ENCODE peak calls at places on chromosomes 5 and 9, in seven cellular contexts. S is SK-N-SH, F is GM12878, K is H1, E is HCT116, T is HepG2, N is K562. H is an unnamed sample.

GRCh38 chr5:64939772-64940510 is 171.2 kb downstream of the CWC27 start:
- DNase-seq in K (peak; percentile 53), F (no peak), E (no peak), T (peak; percentile 79), S (no peak), N (peak; percentile 60), H (peak; percentile 59)

GRCh38 chr9:134064711-134065110 is 3.1 kb downstream of the BRD3 start:
- DNase-seq in F (no peak), E (no peak), S (no peak), K (no peak), T (no peak), N (no peak), H (peak; percentile 43)

GRCh38 chr9:19641046-19641445 is 147.8 kb downstream of the SLC24A2 start:
- DNase-seq in E (no peak), N (peak; percentile 11), S (no peak), T (no peak), F (no peak), K (no peak), H (peak; percentile 52)

GRCh38 chr9:123206064-123206463 is 62.3 kb downstream of the STRBP start:
- DNase-seq in K (no peak), S (no peak), N (no peak), T (no peak), F (no peak), E (no peak), H (no peak)

GRCh38 chr5:13640270-13640669 is 304.2 kb downstream of the DNAH5 start:
- DNase-seq in S (no peak), K (no peak), E (no peak), F (no peak), T (no peak), N (no peak), H (no peak)

GRCh38 chr5:154287136-154287535 is 96.6 kb downstream of the GALNT10 start:
- DNase-seq in K (no peak), N (no peak), F (no peak), E (no peak), S (no peak), T (peak; percentile 80), H (peak; percentile 80)

GRCh38 chr5:142322747-142323479 is 1.9 kb downstream of the SPRY4 start:
- DNase-seq in E (no peak), T (no peak), S (no peak), N (peak; percentile 35), K (no peak), F (no peak), H (no peak)

GRCh38 chr5:143316844-143317631 is 86.4 kb downstream of the NR3C1 start:
- DNase-seq in T (no peak), K (no peak), F (no peak), N (peak; percentile 30), E (no peak), S (peak; percentile 2), H (no peak)

GRCh38 chr5:127031147-127031862 is 947 bp upstream of the MARCHF3 start:
- DNase-seq in T (no peak), K (no peak), F (no peak), E (no peak), S (no peak), N (no peak), H (peak; percentile 62)

GRCh38 chr5:168786142-168786541 is 207.0 kb upstream of the PANK3 start:
- DNase-seq in S (no peak), N (no peak), E (peak; percentile 3), K (no peak), F (no peak), T (no peak), H (no peak)

GRCh38 chr9:91211919-91212318 is 149.8 kb downstream of the AUH start:
- DNase-seq in T (peak; percentile 72), E (no peak), F (no peak), N (no peak), S (no peak), K (no peak), H (no peak)

GRCh38 chr5:154191467-154192261 is 1.1 kb downstream of the GALNT10 start:
- DNase-seq in N (no peak), E (no peak), T (no peak), S (no peak), K (no peak), F (no peak), H (no peak)

GRCh38 chr5:20212701-20213100 is 224.7 kb upstream of the CDH18 start:
- DNase-seq in T (no peak), N (no peak), F (no peak), S (no peak), E (no peak), K (no peak), H (no peak)

GRCh38 chr9:20292002-20292401 is 330.3 kb downstream of the MLLT3 start:
- DNase-seq in S (peak; percentile 14), N (no peak), E (peak; percentile 60), T (peak; percentile 30), K (no peak), F (no peak), H (peak; percentile 45)

GRCh38 chr9:135262248-135262647 is 174.8 kb downstream of the OLFM1 start:
- DNase-seq in T (no peak), N (no peak), E (no peak), K (no peak), F (no peak), S (no peak), H (no peak)

GRCh38 chr9:105425817-105426433 is 21.9 kb upstream of the FSD1L start:
- DNase-seq in S (peak; percentile 52), F (no peak), N (no peak), K (peak; percentile 28), E (no peak), T (no peak), H (peak; percentile 33)

GRCh38 chr5:147382776-147383175 is 127.1 kb downstream of the DPYSL3 start:
- DNase-seq in N (no peak), F (no peak), K (no peak), E (no peak), T (no peak), S (no peak), H (peak; percentile 58)

GRCh38 chr5:9324348-9325056 is 221.4 kb downstream of the SEMA5A start:
- DNase-seq in S (no peak), N (no peak), T (no peak), K (no peak), F (no peak), E (no peak), H (no peak)

GRCh38 chr9:12859704-12860251 is 85.0 kb downstream of the LURAP1L start:
- DNase-seq in F (no peak), N (no peak), E (peak; percentile 52), K (no peak), T (no peak), S (no peak), H (no peak)

DNA sequence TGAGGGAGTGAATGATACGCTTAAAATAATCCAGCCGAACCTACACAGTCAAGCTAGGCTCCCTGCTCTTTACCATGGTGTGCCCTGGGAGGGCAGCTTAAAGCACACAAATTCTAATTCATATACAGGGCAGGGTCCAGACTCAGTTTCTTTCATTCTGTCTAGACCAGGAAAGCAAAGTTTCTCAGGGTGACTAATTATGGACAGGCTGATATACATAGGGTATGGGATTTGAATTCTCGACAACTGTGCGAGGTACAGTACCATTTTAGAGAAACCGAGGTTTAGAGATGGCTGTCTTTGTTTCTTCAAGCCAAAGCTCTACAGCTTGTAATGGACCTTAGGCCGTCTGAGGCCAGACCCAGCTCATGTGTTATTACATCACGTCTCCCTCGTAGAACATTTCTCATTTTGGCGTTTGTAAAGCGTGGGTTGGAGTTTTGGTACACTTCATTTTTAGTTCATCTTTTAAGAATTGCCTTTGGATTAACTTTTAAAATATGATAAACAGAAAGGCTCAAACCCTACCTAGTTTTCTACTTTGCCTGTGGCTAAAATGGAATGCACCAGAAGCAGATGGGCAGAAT is 2.8 kb downstream of the PTGER4 start:
- DNase-seq in F (no peak), N (no peak), K (no peak), S (no peak), E (no peak), T (no peak), H (no peak)
- H3K79me2 ChIP-seq in F (no peaks in the 10 kb centered on the region), N (no peaks in the 10 kb centered on the region), K (no peaks in the 10 kb centered on the region), S (no peaks in the 10 kb centered on the region), E (no peaks in the 10 kb centered on the region), T (no peaks in the 10 kb centered on the region), H (no peaks in the 10 kb centered on the region)

GRCh38 chr9:136726631-136727191 is 14.3 kb downstream of the DIPK1B start:
- DNase-seq in N (peak; percentile 79), S (peak; percentile 73), T (peak; percentile 67), K (no peak), E (no peak), F (peak; percentile 21), H (no peak)

GRCh38 chr9:136728548-136729123 is 14.1 kb downstream of the LCN10 start:
- DNase-seq in T (no peak), N (peak; percentile 49), E (no peak), K (peak; percentile 81), F (no peak), S (peak; percentile 77), H (peak; percentile 70)

GRCh38 chr9:136729926-136730325 is 12.8 kb downstream of the LCN10 start:
- DNase-seq in T (no peak), F (no peak), K (no peak), S (no peak), E (no peak), N (no peak), H (no peak)

GRCh38 chr9:136728080-136728547 is 14.6 kb downstream of the LCN10 start:
- DNase-seq in F (peak; percentile 39), N (peak; percentile 95), K (peak; percentile 93), E (peak; percentile 60), T (peak; percentile 67), S (peak; percentile 98), H (peak; percentile 79)

GRCh38 chr9:136729144-136729543 is 13.6 kb downstream of the LCN10 start:
- DNase-seq in E (no peak), F (no peak), N (no peak), S (no peak), K (no peak), T (no peak), H (no peak)
- H3K4me3 ChIP-seq in E (peak overlapping the region; percentile 100), F (peak overlapping the region; percentile 76), N (peak overlapping the region; percentile 67), S (peak overlapping the region; percentile 85), K (peak overlapping the region; percentile 95), T (peak overlapping the region; percentile 89), H (peak overlapping the region; percentile 99)

DNA sequence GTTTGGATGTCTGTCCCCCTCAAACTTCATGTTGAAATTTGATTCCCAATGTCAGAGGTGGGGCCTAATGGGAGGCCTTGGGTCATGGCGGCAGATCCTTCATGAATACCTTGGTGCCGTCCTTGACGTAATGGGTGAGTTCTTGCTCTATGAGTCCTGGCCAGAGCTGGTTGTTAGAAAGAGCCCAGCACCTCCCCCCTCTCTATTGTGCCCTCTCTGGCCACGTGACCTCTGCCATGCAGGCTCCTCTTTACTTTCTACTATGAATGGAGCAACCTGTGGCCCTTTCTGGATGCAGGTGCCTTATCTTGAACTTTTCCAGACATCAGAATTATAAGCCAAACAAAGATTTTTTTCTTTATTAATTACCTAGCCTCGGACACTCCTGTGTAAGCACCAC is 40.7 kb downstream of the FNBP1 start:
- DNase-seq in F (no peak), S (no peak), E (no peak), K (no peak), T (no peak), N (no peak), H (peak; percentile 12)
- TF ChIP-seq POLR2AphosphoS5 in F (peak; percentile 42), S (no peak), E (no peak), K (no peak), T (no peak), N (no peak), H (no peak)

DNA sequence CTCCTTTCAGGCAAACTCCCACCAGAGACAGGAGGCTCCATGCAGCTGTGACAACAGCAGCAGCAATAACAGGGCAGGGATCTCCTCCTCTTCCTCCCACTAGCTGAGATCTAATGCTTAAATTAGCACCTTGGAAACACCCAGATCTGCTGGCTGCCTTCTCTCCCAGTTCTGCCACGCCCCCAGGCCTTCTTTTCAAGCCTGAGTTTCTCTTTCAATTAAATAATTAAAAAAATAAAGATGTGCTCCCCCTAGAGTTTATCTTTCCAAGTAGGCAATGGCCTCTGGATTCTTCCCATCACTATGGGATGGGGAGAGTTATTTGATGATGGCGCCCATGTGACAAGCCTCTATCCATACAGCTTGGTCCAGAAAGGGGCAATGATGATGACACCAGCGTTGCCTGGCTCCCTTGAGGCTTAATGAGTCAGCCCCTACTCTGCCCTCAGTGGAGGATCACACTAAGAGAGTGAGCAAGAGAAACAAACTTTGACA is 3.8 kb downstream of the FAM219A start:
- DNase-seq in E (peak; percentile 39), S (peak; percentile 34), K (no peak), F (no peak), T (no peak), N (no peak), H (peak; percentile 67)
- H3K79me2 ChIP-seq in E (peaks cover 19% of the 10 kb centered on the region), S (peaks cover 83% of the 10 kb centered on the region), K (no peaks in the 10 kb centered on the region), F (no peaks in the 10 kb centered on the region), T (peaks cover 4% of the 10 kb centered on the region), N (peaks cover 4% of the 10 kb centered on the region), H (peaks cover 14% of the 10 kb centered on the region)

H was measured in GM23338.